ENCODE peak calls at places on chromosomes 3 and 15, in eight cellular contexts. W is endothelial cell; N is B cell; U is activated CD8-positive, alpha-beta memory T cell treated with anti-CD3 and anti-CD28 coated beads for 48 hours; B is fibroblast of lung; I is CD8-positive, alpha-beta T cell; X is lower leg skin; V is choroid plexus epithelial cell. R is an unnamed sample.

GRCh38 chr3:194312743-194313281 is 38.3 kb downstream of the CPN2 start:
- DNase-seq in X (peak), I (no peak), U (no peak), N (peak), B (peak), V (peak), W (no peak), R (peak)

GRCh38 chr15:95812491-95812890 is 518.0 kb upstream of the NR2F2 start:
- DNase-seq in W (no peak), B (peak), U (no peak), I (no peak), V (peak), X (no peak), N (no peak), R (no peak)

GRCh38 chr15:80456517-80457497 is 52.6 kb downstream of the ARNT2 start:
- DNase-seq in X (no peak), V (peak), B (peak), W (no peak), U (no peak), N (peak), I (no peak), R (no peak)

GRCh38 chr15:70436428-70436827 is 326.9 kb downstream of the UACA start:
- DNase-seq in V (no peak), U (no peak), W (no peak), I (no peak), N (no peak), B (no peak), X (no peak), R (no peak)

GRCh38 chr15:48693474-48693873 is 48.0 kb upstream of the FBN1 start:
- DNase-seq in X (no peak), U (no peak), W (no peak), V (peak), I (no peak), B (peak), N (no peak), R (no peak)

GRCh38 chr15:48190932-48191573 is 412 bp upstream of the CTXN2 start:
- DNase-seq in X (no peak), B (peak), N (no peak), U (no peak), W (peak), I (peak), V (peak), R (peak)

GRCh38 chr3:69144631-69145244 is 22.3 kb upstream of the LMOD3 start:
- DNase-seq in U (no peak), N (no peak), I (no peak), X (no peak), V (peak), B (no peak), W (no peak), R (no peak)

GRCh38 chr15:35567392-35567791 is 21.4 kb upstream of the DPH6 start:
- DNase-seq in B (no peak), V (no peak), X (no peak), U (no peak), N (no peak), I (no peak), W (no peak), R (peak)

GRCh38 chr3:196641278-196642058 is 2.0 kb downstream of the NRROS start:
- DNase-seq in N (peak), I (no peak), W (no peak), X (no peak), V (no peak), B (no peak), U (no peak), R (no peak)

GRCh38 chr3:46700772-46701171 is 420 bp upstream of the TMIE start:
- DNase-seq in V (no peak), B (no peak), I (no peak), U (no peak), N (no peak), W (no peak), X (no peak), R (peak)

R was measured in left ventricle myocardium superior.